ENCODE peak calls at places on chromosomes 4 and X, in eight cellular contexts. One of them, this sample, is unnamed.

GRCh38 chr4:6857009-6857882 is 52.4 kb upstream of the TBC1D14 start:
- DNase-seq in GM23338: no peak
- DNase-seq in neural progenitor cell: no peak
- DNase-seq in HCT116: no peak
- DNase-seq in hepatocyte: no peak
- DNase-seq in keratinocyte: no peak
- DNase-seq in MM.1S: no peak
- DNase-seq in PC-3: no peak
- DNase-seq in this sample: no peak

GRCh38 chr4:97530676-97531075 is 612.6 kb downstream of the STPG2 start:
- DNase-seq in GM23338: no peak
- DNase-seq in neural progenitor cell: no peak
- DNase-seq in HCT116: no peak
- DNase-seq in hepatocyte: no peak
- DNase-seq in keratinocyte: no peak
- DNase-seq in MM.1S: no peak
- DNase-seq in PC-3: no peak
- DNase-seq in this sample: no peak

GRCh38 chrX:148691456-148691855 is 191.0 kb downstream of the AFF2 start:
- DNase-seq in GM23338: no peak
- DNase-seq in neural progenitor cell: no peak
- DNase-seq in HCT116: no peak
- DNase-seq in hepatocyte: no peak
- DNase-seq in keratinocyte: no peak
- DNase-seq in MM.1S: no peak
- DNase-seq in PC-3: no peak
- DNase-seq in this sample: no peak

GRCh38 chr4:16194199-16194598 is 32.1 kb downstream of the TAPT1 start:
- DNase-seq in GM23338: no peak
- DNase-seq in neural progenitor cell: no peak
- DNase-seq in HCT116: no peak
- DNase-seq in hepatocyte: no peak
- DNase-seq in keratinocyte: no peak
- DNase-seq in MM.1S: no peak
- DNase-seq in PC-3: no peak
- DNase-seq in this sample: peak

GRCh38 chr4:93127489-93127888 is 701.1 kb upstream of the ATOH1 start:
- DNase-seq in GM23338: no peak
- DNase-seq in neural progenitor cell: no peak
- DNase-seq in HCT116: no peak
- DNase-seq in hepatocyte: no peak
- DNase-seq in keratinocyte: no peak
- DNase-seq in MM.1S: no peak
- DNase-seq in PC-3: no peak
- DNase-seq in this sample: no peak

GRCh38 chrX:68895339-68896250 is 66.8 kb downstream of the EFNB1 start:
- DNase-seq in GM23338: no peak
- DNase-seq in neural progenitor cell: no peak
- DNase-seq in HCT116: no peak
- DNase-seq in hepatocyte: peak
- DNase-seq in keratinocyte: no peak
- DNase-seq in MM.1S: no peak
- DNase-seq in PC-3: peak
- DNase-seq in this sample: peak

GRCh38 chr4:40688446-40689095 is 58.9 kb upstream of the RBM47 start:
- DNase-seq in GM23338: no peak
- DNase-seq in neural progenitor cell: no peak
- DNase-seq in HCT116: no peak
- DNase-seq in hepatocyte: no peak
- DNase-seq in keratinocyte: no peak
- DNase-seq in MM.1S: no peak
- DNase-seq in PC-3: peak
- DNase-seq in this sample: no peak

GRCh38 chrX:19912-20571 is 261.1 kb upstream of the PLCXD1 start:
- DNase-seq in GM23338: peak
- DNase-seq in neural progenitor cell: peak
- DNase-seq in HCT116: no peak
- DNase-seq in hepatocyte: peak
- DNase-seq in keratinocyte: no peak
- DNase-seq in MM.1S: no peak
- DNase-seq in PC-3: peak
- DNase-seq in this sample: peak

GRCh38 chr4:105631818-105632400 is 76.6 kb downstream of the INTS12 start:
- DNase-seq in GM23338: peak
- DNase-seq in neural progenitor cell: no peak
- DNase-seq in HCT116: no peak
- DNase-seq in hepatocyte: no peak
- DNase-seq in keratinocyte: no peak
- DNase-seq in MM.1S: peak
- DNase-seq in PC-3: peak
- DNase-seq in this sample: no peak

GRCh38 chr4:70892086-70892769 is 9.9 kb upstream of the MOB1B start:
- DNase-seq in GM23338: no peak
- DNase-seq in neural progenitor cell: no peak
- DNase-seq in HCT116: no peak
- DNase-seq in hepatocyte: no peak
- DNase-seq in keratinocyte: no peak
- DNase-seq in MM.1S: no peak
- DNase-seq in PC-3: no peak
- DNase-seq in this sample: peak

GRCh38 chr4:106369456-106370060 is 980 bp upstream of the GIMD1 start:
- DNase-seq in GM23338: peak
- DNase-seq in neural progenitor cell: peak
- DNase-seq in HCT116: peak
- DNase-seq in hepatocyte: peak
- DNase-seq in keratinocyte: peak
- DNase-seq in MM.1S: peak
- DNase-seq in PC-3: peak
- DNase-seq in this sample: peak

GRCh38 chrX:69600182-69600581 is 15.7 kb upstream of the EDA start:
- DNase-seq in GM23338: no peak
- DNase-seq in neural progenitor cell: no peak
- DNase-seq in HCT116: no peak
- DNase-seq in hepatocyte: no peak
- DNase-seq in keratinocyte: no peak
- DNase-seq in MM.1S: no peak
- DNase-seq in PC-3: no peak
- DNase-seq in this sample: no peak

DNA sequence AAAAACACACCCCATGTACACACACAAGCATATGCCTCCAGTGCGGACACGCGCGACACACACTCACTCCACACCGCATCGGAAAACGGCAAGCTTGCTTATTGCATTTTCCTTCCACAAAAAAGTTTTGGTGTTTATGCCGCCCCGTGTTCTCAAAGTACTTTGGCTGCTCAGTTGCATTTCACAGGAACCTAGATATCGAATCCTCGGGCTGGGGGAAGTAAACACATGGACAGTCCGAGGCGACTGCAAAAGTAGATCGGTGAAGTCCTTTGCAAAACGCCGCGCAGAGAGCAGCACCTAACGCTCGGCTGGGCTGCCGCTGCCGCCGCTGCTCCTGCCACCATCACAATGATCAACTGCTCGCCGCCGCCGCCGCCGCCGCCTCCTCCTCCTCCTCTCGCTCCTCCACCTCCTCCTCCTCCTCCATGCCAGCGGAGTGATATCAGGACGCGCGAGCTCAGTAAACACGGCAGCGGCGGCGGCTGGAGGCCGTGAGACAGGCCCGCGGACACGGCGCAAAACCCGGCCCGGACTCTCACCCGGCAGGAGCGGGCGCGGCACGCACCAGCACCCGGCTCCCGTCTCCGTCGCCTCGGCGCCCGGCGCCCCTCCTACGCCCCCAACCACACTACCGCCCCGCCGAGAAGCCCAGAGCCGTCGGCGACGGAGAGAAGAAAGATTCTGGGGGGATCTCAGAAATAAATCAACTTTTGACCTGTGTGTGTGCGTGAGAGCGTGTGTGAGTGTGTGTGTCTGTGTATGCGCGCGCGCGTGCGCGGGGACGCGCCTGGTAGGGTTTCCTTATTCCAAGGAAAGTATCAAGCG is at the start of gene MAML3:
- DNase-seq in GM23338: peak
- DNase-seq in neural progenitor cell: peak
- DNase-seq in HCT116: peak
- DNase-seq in hepatocyte: peak
- DNase-seq in keratinocyte: no peak
- DNase-seq in MM.1S: peak
- DNase-seq in PC-3: peak
- DNase-seq in this sample: peak
- TF ChIP-seq EZH2 in GM23338: peak
- TF ChIP-seq EZH2 in neural progenitor cell: peak
- TF ChIP-seq EZH2 in HCT116: no peak
- TF ChIP-seq EZH2 in hepatocyte: no peak
- TF ChIP-seq EZH2 in keratinocyte: no peak
- TF ChIP-seq EZH2 in MM.1S: no peak
- TF ChIP-seq EZH2 in PC-3: no peak
- TF ChIP-seq EZH2 in this sample: no peak

GRCh38 chrX:20205927-20206708 is 60.6 kb downstream of the RPS6KA3 start:
- DNase-seq in GM23338: no peak
- DNase-seq in neural progenitor cell: no peak
- DNase-seq in HCT116: no peak
- DNase-seq in hepatocyte: no peak
- DNase-seq in keratinocyte: no peak
- DNase-seq in MM.1S: no peak
- DNase-seq in PC-3: no peak
- DNase-seq in this sample: no peak
- TF ChIP-seq CTCF in GM23338: no peak
- TF ChIP-seq CTCF in neural progenitor cell: no peak
- TF ChIP-seq CTCF in HCT116: no peak
- TF ChIP-seq CTCF in hepatocyte: no peak
- TF ChIP-seq CTCF in keratinocyte: no peak
- TF ChIP-seq CTCF in MM.1S: no peak
- TF ChIP-seq CTCF in PC-3: no peak
- TF ChIP-seq CTCF in this sample: no peak

GRCh38 chr4:4862665-4863482 is 3.4 kb downstream of the MSX1 start:
- DNase-seq in GM23338: peak
- DNase-seq in neural progenitor cell: peak
- DNase-seq in HCT116: no peak
- DNase-seq in hepatocyte: no peak
- DNase-seq in keratinocyte: no peak
- DNase-seq in MM.1S: no peak
- DNase-seq in PC-3: no peak
- DNase-seq in this sample: no peak

GRCh38 chr4:4865705-4866123 is 6.2 kb downstream of the MSX1 start:
- DNase-seq in GM23338: peak
- DNase-seq in neural progenitor cell: peak
- DNase-seq in HCT116: no peak
- DNase-seq in hepatocyte: no peak
- DNase-seq in keratinocyte: no peak
- DNase-seq in MM.1S: no peak
- DNase-seq in PC-3: no peak
- DNase-seq in this sample: no peak

GRCh38 chr4:4866124-4866832 is 6.8 kb downstream of the MSX1 start:
- DNase-seq in GM23338: peak
- DNase-seq in neural progenitor cell: peak
- DNase-seq in HCT116: no peak
- DNase-seq in hepatocyte: peak
- DNase-seq in keratinocyte: no peak
- DNase-seq in MM.1S: no peak
- DNase-seq in PC-3: no peak
- DNase-seq in this sample: peak

GRCh38 chr4:4864940-4865704 is 5.7 kb downstream of the MSX1 start:
- DNase-seq in GM23338: peak
- DNase-seq in neural progenitor cell: peak
- DNase-seq in HCT116: no peak
- DNase-seq in hepatocyte: peak
- DNase-seq in keratinocyte: no peak
- DNase-seq in MM.1S: no peak
- DNase-seq in PC-3: no peak
- DNase-seq in this sample: no peak

GRCh38 chr4:4864443-4864939 is 5.0 kb downstream of the MSX1 start:
- DNase-seq in GM23338: no peak
- DNase-seq in neural progenitor cell: peak
- DNase-seq in HCT116: no peak
- DNase-seq in hepatocyte: no peak
- DNase-seq in keratinocyte: no peak
- DNase-seq in MM.1S: no peak
- DNase-seq in PC-3: no peak
- DNase-seq in this sample: no peak
- TF ChIP-seq EZH2 in GM23338: peak
- TF ChIP-seq EZH2 in neural progenitor cell: peak
- TF ChIP-seq EZH2 in HCT116: no peak
- TF ChIP-seq EZH2 in hepatocyte: no peak
- TF ChIP-seq EZH2 in keratinocyte: peak
- TF ChIP-seq EZH2 in MM.1S: no peak
- TF ChIP-seq EZH2 in PC-3: no peak
- TF ChIP-seq EZH2 in this sample: no peak

DNA sequence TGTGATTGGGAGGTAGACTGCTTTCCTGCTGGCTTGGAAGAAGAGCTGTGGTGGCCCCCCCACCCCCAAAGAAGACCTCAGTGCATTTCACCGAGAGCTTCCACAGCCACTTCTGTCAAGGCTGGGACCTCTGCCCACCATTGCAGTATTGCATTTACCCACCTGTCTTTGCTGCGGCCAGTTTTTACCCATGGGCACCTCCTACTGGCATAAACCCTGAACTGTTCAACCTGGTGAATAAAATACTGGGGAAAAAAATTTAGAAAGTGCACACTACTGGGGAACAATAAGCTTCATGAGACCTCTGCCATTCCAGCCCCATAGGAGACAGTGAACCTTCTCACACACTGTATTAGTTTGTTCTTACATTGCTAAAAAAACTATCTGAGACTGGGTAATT is 40.3 kb downstream of the ARFIP1 start:
- DNase-seq in GM23338: no peak
- DNase-seq in neural progenitor cell: no peak
- DNase-seq in HCT116: no peak
- DNase-seq in hepatocyte: no peak
- DNase-seq in keratinocyte: no peak
- DNase-seq in MM.1S: no peak
- DNase-seq in PC-3: no peak
- DNase-seq in this sample: no peak
- TF ChIP-seq CTCF in GM23338: peak
- TF ChIP-seq CTCF in neural progenitor cell: no peak
- TF ChIP-seq CTCF in HCT116: peak
- TF ChIP-seq CTCF in hepatocyte: no peak
- TF ChIP-seq CTCF in keratinocyte: no peak
- TF ChIP-seq CTCF in MM.1S: no peak
- TF ChIP-seq CTCF in PC-3: peak
- TF ChIP-seq CTCF in this sample: peak

DNA sequence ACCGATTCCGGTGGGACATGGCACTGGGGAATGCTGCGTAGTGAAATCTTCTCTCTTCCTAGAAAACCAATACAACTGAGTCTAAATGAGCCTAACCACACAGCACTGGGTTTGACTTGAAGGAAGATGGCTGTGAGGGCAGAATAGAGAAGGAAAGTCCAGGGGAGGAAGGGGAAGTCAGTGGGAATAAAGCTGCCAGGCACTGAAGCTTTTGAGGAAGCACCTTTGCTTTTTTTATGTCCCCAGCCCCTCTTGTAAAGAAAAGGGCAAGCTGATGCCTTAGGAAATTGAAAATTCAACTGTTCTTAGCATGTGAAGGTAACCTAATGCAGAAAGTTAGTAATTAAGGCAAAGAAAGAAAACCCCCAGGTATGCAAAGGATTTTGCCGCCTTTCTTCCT is 20.6 kb downstream of the MED28 start:
- DNase-seq in GM23338: no peak
- DNase-seq in neural progenitor cell: no peak
- DNase-seq in HCT116: no peak
- DNase-seq in hepatocyte: no peak
- DNase-seq in keratinocyte: no peak
- DNase-seq in MM.1S: no peak
- DNase-seq in PC-3: no peak
- DNase-seq in this sample: no peak
- TF ChIP-seq EZH2 in GM23338: no peak
- TF ChIP-seq EZH2 in neural progenitor cell: no peak
- TF ChIP-seq EZH2 in HCT116: no peak
- TF ChIP-seq EZH2 in hepatocyte: no peak
- TF ChIP-seq EZH2 in keratinocyte: no peak
- TF ChIP-seq EZH2 in MM.1S: no peak
- TF ChIP-seq EZH2 in PC-3: no peak
- TF ChIP-seq EZH2 in this sample: no peak

GRCh38 chr4:121943941-121944340 is 7.9 kb downstream of the TRPC3 start:
- DNase-seq in GM23338: peak
- DNase-seq in neural progenitor cell: peak
- DNase-seq in HCT116: no peak
- DNase-seq in hepatocyte: no peak
- DNase-seq in keratinocyte: no peak
- DNase-seq in MM.1S: no peak
- DNase-seq in PC-3: no peak
- DNase-seq in this sample: peak
- TF ChIP-seq CTCF in GM23338: peak
- TF ChIP-seq CTCF in neural progenitor cell: peak
- TF ChIP-seq CTCF in HCT116: peak
- TF ChIP-seq CTCF in hepatocyte: peak
- TF ChIP-seq CTCF in keratinocyte: peak
- TF ChIP-seq CTCF in MM.1S: peak
- TF ChIP-seq CTCF in PC-3: peak
- TF ChIP-seq CTCF in this sample: peak

This sample was measured in A673.